ENCODE peak calls at places on chromosomes 12 and 14, in seven cellular contexts. M is Panc1, G is adrenal gland, U is suprapubic skin, T is PC-3, A is A549, H is left ventricle myocardium inferior. L is an unnamed sample.

GRCh38 chr14:63492391-63492790 is 50.8 kb downstream of the PPP2R5E start:
- DNase-seq in M (no peak), G (no peak), U (no peak), T (peak; percentile 73), A (no peak), H (no peak), L (no peak)

GRCh38 chr12:103824845-103825244 is 16.2 kb downstream of the NT5DC3 start:
- DNase-seq in M (no peak), G (no peak), U (no peak), T (no peak), A (no peak), H (no peak), L (no peak)

GRCh38 chr12:69149262-69149661 is 90.1 kb upstream of the CPSF6 start:
- DNase-seq in M (no peak), G (no peak), U (no peak), T (no peak), A (no peak), H (no peak), L (no peak)

GRCh38 chr12:94261781-94262180 is 113.4 kb downstream of the PLXNC1 start:
- DNase-seq in M (no peak), G (no peak), U (no peak), T (no peak), A (no peak), H (no peak), L (no peak)

GRCh38 chr12:74530676-74531075 is 7.0 kb upstream of the ATXN7L3B start:
- DNase-seq in M (no peak), G (no peak), U (no peak), T (no peak), A (no peak), H (no peak), L (no peak)

GRCh38 chr12:96193725-96194571 is at the start of gene ELK3:
- DNase-seq in M (no peak), G (peak; percentile 71), U (peak; percentile 75), T (peak; percentile 74), A (peak; percentile 56), H (peak; percentile 72), L (peak; percentile 63)

GRCh38 chr14:90828642-90829487 is 12.6 kb upstream of the TTC7B start:
- DNase-seq in M (no peak), G (no peak), U (no peak), T (no peak), A (no peak), H (no peak), L (no peak)

GRCh38 chr14:100522616-100523021 is 64.6 kb downstream of the BEGAIN start:
- DNase-seq in M (no peak), G (peak; percentile 10), U (peak; percentile 44), T (no peak), A (no peak), H (peak; percentile 9), L (no peak)

GRCh38 chr12:94098466-94098865 is 49.9 kb upstream of the PLXNC1 start:
- DNase-seq in M (no peak), G (no peak), U (no peak), T (peak; percentile 59), A (no peak), H (no peak), L (no peak)

GRCh38 chr14:30445852-30446251 is 113.1 kb upstream of the G2E3 start:
- DNase-seq in M (no peak), G (no peak), U (no peak), T (no peak), A (no peak), H (no peak), L (no peak)

GRCh38 chr14:51879170-51879569 is 18.8 kb downstream of the GNG2 start:
- DNase-seq in M (no peak), G (no peak), U (no peak), T (no peak), A (no peak), H (no peak), L (no peak)

GRCh38 chr14:54026671-54027070 is 70.0 kb upstream of the BMP4 start:
- DNase-seq in M (no peak), G (no peak), U (no peak), T (peak; percentile 89), A (no peak), H (no peak), L (no peak)

GRCh38 chr14:54023027-54023426 is 66.4 kb upstream of the BMP4 start:
- DNase-seq in M (no peak), G (no peak), U (no peak), T (no peak), A (no peak), H (no peak), L (no peak)

GRCh38 chr14:54025661-54026060 is 69.0 kb upstream of the BMP4 start:
- DNase-seq in M (no peak), G (no peak), U (no peak), T (peak; percentile 94), A (peak; percentile 24), H (no peak), L (no peak)
- H3K4me3 ChIP-seq in M (no peak overlapping the region), G (no peak overlapping the region), U (no peak overlapping the region), T (no peak overlapping the region), A (no peak overlapping the region), H (no peak overlapping the region), L (no peak overlapping the region)

GRCh38 chr14:77033622-77034521 is 5.4 kb upstream of the IRF2BPL start:
- DNase-seq in M (no peak), G (peak; percentile 89), U (peak; percentile 92), T (peak; percentile 99), A (peak; percentile 92), H (peak; percentile 89), L (peak; percentile 86)

GRCh38 chr14:77035267-77035666 is 6.8 kb upstream of the IRF2BPL start:
- DNase-seq in M (no peak), G (no peak), U (no peak), T (no peak), A (no peak), H (no peak), L (no peak)

GRCh38 chr14:77031680-77032482 is 3.4 kb upstream of the IRF2BPL start:
- DNase-seq in M (no peak), G (peak; percentile 49), U (no peak), T (peak; percentile 67), A (no peak), H (no peak), L (peak; percentile 61)

GRCh38 chr14:77032483-77032853 is 4.0 kb upstream of the IRF2BPL start:
- DNase-seq in M (no peak), G (no peak), U (no peak), T (no peak), A (no peak), H (no peak), L (no peak)

GRCh38 chr14:77032854-77033621 is 4.5 kb upstream of the IRF2BPL start:
- DNase-seq in M (no peak), G (peak; percentile 97), U (peak; percentile 97), T (peak; percentile 100), A (peak; percentile 94), H (peak; percentile 94), L (peak; percentile 94)
- TF ChIP-seq CTCF in M (no peak), G (peak; percentile 31), U (no peak), T (peak; percentile 58), A (peak; percentile 30), H (no peak), L (peak; percentile 5)

DNA sequence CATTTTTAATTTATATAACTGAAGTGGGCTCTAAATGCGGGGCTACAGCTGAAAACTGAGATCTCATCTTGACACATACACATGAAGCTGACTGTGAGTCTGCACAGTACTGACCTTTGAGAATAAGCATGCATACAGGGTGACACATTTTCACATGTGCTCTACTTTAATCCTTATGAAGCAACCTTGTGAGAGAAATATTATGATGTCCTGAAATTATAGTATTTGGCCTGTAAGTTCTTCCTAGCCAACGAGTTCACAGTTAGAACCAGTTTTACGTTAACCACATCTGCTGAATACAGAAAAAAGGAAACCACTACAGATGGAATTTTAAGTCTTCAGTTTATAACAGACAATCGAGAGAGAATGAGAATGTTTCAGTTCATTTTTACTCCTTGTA is 70.3 kb downstream of the SPPL3 start:
- DNase-seq in M (no peak), G (no peak), U (no peak), T (no peak), A (no peak), H (no peak), L (no peak)
- H3K4me1 ChIP-seq in M (peaks cover 14% of the 10 kb centered on the region), G (peaks cover 50% of the 10 kb centered on the region), U (peaks cover 30% of the 10 kb centered on the region), T (peaks cover 10% of the 10 kb centered on the region), A (peaks cover 23% of the 10 kb centered on the region), H (peaks cover 81% of the 10 kb centered on the region), L (peaks cover 10% of the 10 kb centered on the region)

GRCh38 chr12:42584539-42585174 is 4.9 kb downstream of the PRICKLE1 start:
- DNase-seq in M (no peak), G (no peak), U (no peak), T (no peak), A (no peak), H (no peak), L (no peak)
- H3K4me3 ChIP-seq in M (no peak overlapping the region), G (no peak overlapping the region), U (no peak overlapping the region), T (no peak overlapping the region), A (no peak overlapping the region), H (peak overlapping the region; percentile 4), L (no peak overlapping the region)

GRCh38 chr12:107875772-107876171 is 101.3 kb downstream of the ASCL4 start:
- DNase-seq in M (no peak), G (no peak), U (no peak), T (no peak), A (no peak), H (no peak), L (no peak)

GRCh38 chr12:107873223-107873622 is 98.7 kb downstream of the ASCL4 start:
- DNase-seq in M (no peak), G (no peak), U (no peak), T (no peak), A (no peak), H (no peak), L (no peak)
- TF ChIP-seq CTCF in M (no peak), G (no peak), U (no peak), T (no peak), A (no peak), H (no peak), L (no peak)

GRCh38 chr14:20857630-20858261 is 33.4 kb upstream of the RNASE3 start:
- DNase-seq in M (no peak), G (peak; percentile 74), U (peak; percentile 78), T (peak; percentile 68), A (peak; percentile 46), H (peak; percentile 55), L (peak; percentile 65)
- H3K4me1 ChIP-seq in M (no peaks in the 10 kb centered on the region), G (no peaks in the 10 kb centered on the region), U (peaks cover 8% of the 10 kb centered on the region), T (peaks cover 16% of the 10 kb centered on the region), A (peaks cover 19% of the 10 kb centered on the region), H (no peaks in the 10 kb centered on the region), L (no peaks in the 10 kb centered on the region)

L was measured in uterus.